ENCODE peak calls at places on chromosomes 6 and 20, in nine cellular contexts. One of them, this sample, is unnamed.

GRCh38 chr6:13710552-13711383 is 867 bp downstream of the RANBP9 start:
- DNase-seq in substantia nigra: no peak
- DNase-seq in type B pancreatic cell: peak
- DNase-seq in anterior cingulate cortex: no peak
- DNase-seq in mucosa of gallbladder: no peak
- DNase-seq in GM23248: peak
- DNase-seq in GM12891: peak
- DNase-seq in central memory CD4-positive, alpha-beta T cell: peak
- DNase-seq in hepatic stellate cell: peak
- DNase-seq in this sample: no peak

GRCh38 chr6:151014404-151015150 is 149.1 kb downstream of the MTHFD1L start:
- DNase-seq in substantia nigra: no peak
- DNase-seq in type B pancreatic cell: peak
- DNase-seq in anterior cingulate cortex: peak
- DNase-seq in mucosa of gallbladder: peak
- DNase-seq in GM23248: peak
- DNase-seq in GM12891: peak
- DNase-seq in central memory CD4-positive, alpha-beta T cell: peak
- DNase-seq in hepatic stellate cell: peak
- DNase-seq in this sample: peak

GRCh38 chr20:60095456-60095855 is 137.2 kb downstream of the CDH26 start:
- DNase-seq in substantia nigra: no peak
- DNase-seq in type B pancreatic cell: no peak
- DNase-seq in anterior cingulate cortex: no peak
- DNase-seq in mucosa of gallbladder: no peak
- DNase-seq in GM23248: no peak
- DNase-seq in GM12891: no peak
- DNase-seq in central memory CD4-positive, alpha-beta T cell: no peak
- DNase-seq in hepatic stellate cell: no peak
- DNase-seq in this sample: no peak

GRCh38 chr6:80143312-80143960 is 37.0 kb downstream of the BCKDHB start:
- DNase-seq in substantia nigra: no peak
- DNase-seq in type B pancreatic cell: no peak
- DNase-seq in anterior cingulate cortex: no peak
- DNase-seq in mucosa of gallbladder: peak
- DNase-seq in GM23248: peak
- DNase-seq in GM12891: no peak
- DNase-seq in central memory CD4-positive, alpha-beta T cell: no peak
- DNase-seq in hepatic stellate cell: peak
- DNase-seq in this sample: no peak

GRCh38 chr6:169858293-169858934 is 107.0 kb downstream of the ERMARD start:
- DNase-seq in substantia nigra: no peak
- DNase-seq in type B pancreatic cell: peak
- DNase-seq in anterior cingulate cortex: no peak
- DNase-seq in mucosa of gallbladder: peak
- DNase-seq in GM23248: no peak
- DNase-seq in GM12891: no peak
- DNase-seq in central memory CD4-positive, alpha-beta T cell: no peak
- DNase-seq in hepatic stellate cell: no peak
- DNase-seq in this sample: no peak

GRCh38 chr20:62292115-62292514 is 10.7 kb upstream of the ADRM1 start:
- DNase-seq in substantia nigra: no peak
- DNase-seq in type B pancreatic cell: no peak
- DNase-seq in anterior cingulate cortex: no peak
- DNase-seq in mucosa of gallbladder: no peak
- DNase-seq in GM23248: no peak
- DNase-seq in GM12891: no peak
- DNase-seq in central memory CD4-positive, alpha-beta T cell: peak
- DNase-seq in hepatic stellate cell: no peak
- DNase-seq in this sample: no peak

GRCh38 chr20:56929606-56930005 is 300.5 kb downstream of the TFAP2C start:
- DNase-seq in substantia nigra: no peak
- DNase-seq in type B pancreatic cell: no peak
- DNase-seq in anterior cingulate cortex: no peak
- DNase-seq in mucosa of gallbladder: no peak
- DNase-seq in GM23248: no peak
- DNase-seq in GM12891: no peak
- DNase-seq in central memory CD4-positive, alpha-beta T cell: no peak
- DNase-seq in hepatic stellate cell: no peak
- DNase-seq in this sample: no peak

GRCh38 chr20:48737463-48738093 is 90.2 kb downstream of the PREX1 start:
- DNase-seq in substantia nigra: no peak
- DNase-seq in type B pancreatic cell: no peak
- DNase-seq in anterior cingulate cortex: peak
- DNase-seq in mucosa of gallbladder: no peak
- DNase-seq in GM23248: no peak
- DNase-seq in GM12891: no peak
- DNase-seq in central memory CD4-positive, alpha-beta T cell: no peak
- DNase-seq in hepatic stellate cell: no peak
- DNase-seq in this sample: no peak

GRCh38 chr6:97068211-97068610 is 143.7 kb downstream of the KLHL32 start:
- DNase-seq in substantia nigra: no peak
- DNase-seq in type B pancreatic cell: no peak
- DNase-seq in anterior cingulate cortex: no peak
- DNase-seq in mucosa of gallbladder: no peak
- DNase-seq in GM23248: peak
- DNase-seq in GM12891: no peak
- DNase-seq in central memory CD4-positive, alpha-beta T cell: no peak
- DNase-seq in hepatic stellate cell: no peak
- DNase-seq in this sample: peak

GRCh38 chr20:10641467-10641866 is 32.3 kb downstream of the JAG1 start:
- DNase-seq in substantia nigra: no peak
- DNase-seq in type B pancreatic cell: no peak
- DNase-seq in anterior cingulate cortex: no peak
- DNase-seq in mucosa of gallbladder: no peak
- DNase-seq in GM23248: no peak
- DNase-seq in GM12891: no peak
- DNase-seq in central memory CD4-positive, alpha-beta T cell: no peak
- DNase-seq in hepatic stellate cell: no peak
- DNase-seq in this sample: no peak

GRCh38 chr6:53771780-53772624 is 22.8 kb upstream of the LRRC1 start:
- DNase-seq in substantia nigra: no peak
- DNase-seq in type B pancreatic cell: no peak
- DNase-seq in anterior cingulate cortex: no peak
- DNase-seq in mucosa of gallbladder: no peak
- DNase-seq in GM23248: peak
- DNase-seq in GM12891: no peak
- DNase-seq in central memory CD4-positive, alpha-beta T cell: no peak
- DNase-seq in hepatic stellate cell: peak
- DNase-seq in this sample: no peak

This sample was measured in Jurkat, Clone E6-1.